ENCODE peak calls at places on chromosomes 16 and 17, in four cellular contexts. One of them, this sample, is unnamed.

GRCh38 chr16:68356249-68356918 is 45.6 kb downstream of the PRMT7 start:
- DNase-seq in K562: no peak
- DNase-seq in HepG2: no peak
- DNase-seq in GM12878: peak
- DNase-seq in this sample: no peak

GRCh38 chr17:72561266-72561665 is 440.4 kb downstream of the SOX9 start:
- DNase-seq in K562: no peak
- DNase-seq in HepG2: no peak
- DNase-seq in GM12878: no peak
- DNase-seq in this sample: no peak

GRCh38 chr17:65198653-65199382 is 61.6 kb downstream of the RGS9 start:
- DNase-seq in K562: peak
- DNase-seq in HepG2: peak
- DNase-seq in GM12878: peak
- DNase-seq in this sample: no peak

GRCh38 chr16:86166414-86166813 is 267.5 kb downstream of the IRF8 start:
- DNase-seq in K562: no peak
- DNase-seq in HepG2: no peak
- DNase-seq in GM12878: no peak
- DNase-seq in this sample: no peak

GRCh38 chr16:87702325-87702811 is 63.4 kb downstream of the KLHDC4 start:
- DNase-seq in K562: peak
- DNase-seq in HepG2: peak
- DNase-seq in GM12878: peak
- DNase-seq in this sample: peak

GRCh38 chr17:34269969-34270368 is at the start of gene CCL7:
- DNase-seq in K562: no peak
- DNase-seq in HepG2: no peak
- DNase-seq in GM12878: no peak
- DNase-seq in this sample: no peak

GRCh38 chr17:50817142-50817751 is 18.1 kb upstream of the WFIKKN2 start:
- DNase-seq in K562: peak
- DNase-seq in HepG2: no peak
- DNase-seq in GM12878: no peak
- DNase-seq in this sample: peak

GRCh38 chr16:88810868-88811599 is 694 bp downstream of the APRT start:
- DNase-seq in K562: no peak
- DNase-seq in HepG2: peak
- DNase-seq in GM12878: no peak
- DNase-seq in this sample: no peak

GRCh38 chr17:17561408-17562144 is 29.9 kb downstream of the PEMT start:
- DNase-seq in K562: no peak
- DNase-seq in HepG2: no peak
- DNase-seq in GM12878: no peak
- DNase-seq in this sample: no peak

GRCh38 chr16:10922328-10923145 is 19.7 kb downstream of the DEXI start:
- DNase-seq in K562: no peak
- DNase-seq in HepG2: peak
- DNase-seq in GM12878: no peak
- DNase-seq in this sample: no peak

GRCh38 chr17:10756146-10756545 is 26.3 kb upstream of the TMEM220 start:
- DNase-seq in K562: no peak
- DNase-seq in HepG2: no peak
- DNase-seq in GM12878: no peak
- DNase-seq in this sample: peak

GRCh38 chr16:67552476-67552875 is 9.8 kb upstream of the CTCF start:
- DNase-seq in K562: no peak
- DNase-seq in HepG2: no peak
- DNase-seq in GM12878: no peak
- DNase-seq in this sample: no peak

GRCh38 chr17:7982666-7983065 is 19.7 kb upstream of the GUCY2D start:
- DNase-seq in K562: no peak
- DNase-seq in HepG2: no peak
- DNase-seq in GM12878: no peak
- DNase-seq in this sample: no peak

GRCh38 chr17:30413109-30413508 is 34.4 kb downstream of the CPD start:
- DNase-seq in K562: no peak
- DNase-seq in HepG2: no peak
- DNase-seq in GM12878: no peak
- DNase-seq in this sample: no peak

GRCh38 chr16:46739934-46740333 is 8.2 kb downstream of the MYLK3 start:
- DNase-seq in K562: no peak
- DNase-seq in HepG2: no peak
- DNase-seq in GM12878: no peak
- DNase-seq in this sample: no peak

GRCh38 chr16:88710556-88710955 is 4.3 kb downstream of the CTU2 start:
- DNase-seq in K562: no peak
- DNase-seq in HepG2: no peak
- DNase-seq in GM12878: no peak
- DNase-seq in this sample: no peak

GRCh38 chr17:31588034-31588433 is 196.6 kb downstream of the RAB11FIP4 start:
- DNase-seq in K562: no peak
- DNase-seq in HepG2: no peak
- DNase-seq in GM12878: no peak
- DNase-seq in this sample: no peak

GRCh38 chr16:22117666-22118065 is 25.3 kb downstream of the VWA3A start:
- DNase-seq in K562: no peak
- DNase-seq in HepG2: no peak
- DNase-seq in GM12878: no peak
- DNase-seq in this sample: no peak

GRCh38 chr17:77020973-77021372 is 119.8 kb upstream of the SEC14L1 start:
- DNase-seq in K562: no peak
- DNase-seq in HepG2: no peak
- DNase-seq in GM12878: no peak
- DNase-seq in this sample: no peak
- TF ChIP-seq CBFB in K562: no peak
- TF ChIP-seq CBFB in HepG2: no peak
- TF ChIP-seq CBFB in GM12878: no peak
- TF ChIP-seq CBFB in this sample: no peak

DNA sequence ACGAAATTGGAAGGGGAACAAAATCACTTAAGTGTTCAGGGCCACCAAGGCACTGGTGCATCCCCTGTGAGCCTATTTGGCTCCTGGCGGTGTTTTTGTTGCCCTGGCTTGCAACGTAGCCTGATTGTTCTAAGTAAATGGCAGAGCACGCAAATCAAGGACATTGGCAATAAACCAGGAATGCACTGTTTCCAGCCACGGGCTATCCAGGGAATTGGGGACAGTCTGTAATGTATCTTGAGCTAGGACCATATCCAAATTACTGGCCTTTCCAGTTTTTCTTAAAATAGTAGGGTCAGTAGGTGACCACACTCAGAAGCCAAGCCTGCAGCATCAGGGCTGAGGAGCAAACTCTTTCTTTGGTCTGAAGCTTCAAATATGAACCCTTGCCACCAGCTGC is 734.0 kb downstream of the MAF start:
- DNase-seq in K562: no peak
- DNase-seq in HepG2: no peak
- DNase-seq in GM12878: no peak
- DNase-seq in this sample: no peak
- TF ChIP-seq CBFB in K562: no peak
- TF ChIP-seq CBFB in HepG2: no peak
- TF ChIP-seq CBFB in GM12878: no peak
- TF ChIP-seq CBFB in this sample: no peak

GRCh38 chr16:19354371-19354770 is 63.3 kb upstream of the TMC5 start:
- DNase-seq in K562: no peak
- DNase-seq in HepG2: no peak
- DNase-seq in GM12878: no peak
- DNase-seq in this sample: no peak
- TF ChIP-seq CBFB in K562: no peak
- TF ChIP-seq CBFB in HepG2: no peak
- TF ChIP-seq CBFB in GM12878: no peak
- TF ChIP-seq CBFB in this sample: no peak

GRCh38 chr17:61656721-61657217 is 65.8 kb upstream of the NACA2 start:
- DNase-seq in K562: no peak
- DNase-seq in HepG2: no peak
- DNase-seq in GM12878: no peak
- DNase-seq in this sample: no peak

GRCh38 chr17:61660726-61661125 is 69.7 kb upstream of the NACA2 start:
- DNase-seq in K562: no peak
- DNase-seq in HepG2: no peak
- DNase-seq in GM12878: no peak
- DNase-seq in this sample: no peak

GRCh38 chr17:61657338-61657737 is 66.3 kb upstream of the NACA2 start:
- DNase-seq in K562: no peak
- DNase-seq in HepG2: no peak
- DNase-seq in GM12878: no peak
- DNase-seq in this sample: no peak

GRCh38 chr17:61659437-61659836 is 68.4 kb upstream of the NACA2 start:
- DNase-seq in K562: no peak
- DNase-seq in HepG2: no peak
- DNase-seq in GM12878: no peak
- DNase-seq in this sample: no peak

DNA sequence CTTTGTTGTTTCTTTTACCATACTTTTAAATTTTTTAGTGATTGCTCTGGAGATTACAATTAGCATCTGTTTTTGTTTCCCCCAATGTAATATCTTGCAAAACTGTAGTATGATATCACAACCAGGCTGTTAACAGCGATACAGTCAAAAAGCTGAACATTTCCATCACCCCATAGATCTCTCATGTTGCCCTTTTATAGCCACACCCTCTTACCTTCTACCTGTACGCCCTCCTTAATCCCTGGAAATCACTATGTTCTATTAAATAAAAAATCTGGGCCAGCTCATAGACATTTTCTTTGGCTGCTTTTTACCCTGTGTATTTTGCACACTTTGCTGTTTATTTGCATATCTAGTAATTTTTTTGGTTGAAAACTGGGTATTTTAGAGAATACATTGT is 67.2 kb upstream of the NACA2 start:
- DNase-seq in K562: no peak
- DNase-seq in HepG2: no peak
- DNase-seq in GM12878: no peak
- DNase-seq in this sample: no peak
- TF ChIP-seq CBFB in K562: no peak
- TF ChIP-seq CBFB in HepG2: no peak
- TF ChIP-seq CBFB in GM12878: no peak
- TF ChIP-seq CBFB in this sample: no peak

DNA sequence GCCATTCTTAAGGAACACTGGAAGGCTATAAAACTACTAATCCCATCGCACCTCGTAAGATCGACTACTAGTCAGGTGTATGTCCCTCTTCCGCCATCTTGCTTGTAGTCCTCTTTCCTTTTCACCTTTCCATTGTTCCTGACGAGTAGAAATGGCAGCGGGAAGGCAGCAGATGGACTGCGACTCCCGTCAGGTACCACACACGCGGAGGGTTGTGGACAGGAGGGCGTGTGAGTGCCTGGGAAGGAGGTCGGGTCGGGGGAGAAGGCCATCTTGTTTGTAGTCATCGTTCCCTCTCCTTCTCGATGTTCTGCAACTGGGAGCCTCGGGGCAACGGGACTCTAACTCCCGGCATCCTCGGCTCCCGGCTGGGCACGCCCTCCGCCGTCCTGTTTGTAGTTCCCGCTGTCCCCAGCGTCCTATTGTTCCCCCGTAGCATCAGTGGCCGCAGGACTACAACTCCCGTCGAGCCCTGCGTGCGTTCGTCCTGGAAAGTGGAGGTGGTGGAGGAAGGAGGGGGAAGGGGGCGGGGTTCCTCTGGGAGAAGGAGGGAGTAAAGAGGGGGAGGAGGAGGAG is 324 bp upstream of the FBXL19 start:
- DNase-seq in K562: peak
- DNase-seq in HepG2: peak
- DNase-seq in GM12878: peak
- DNase-seq in this sample: peak
- TF ChIP-seq CBFB in K562: no peak
- TF ChIP-seq CBFB in HepG2: peak
- TF ChIP-seq CBFB in GM12878: no peak
- TF ChIP-seq CBFB in this sample: no peak

DNA sequence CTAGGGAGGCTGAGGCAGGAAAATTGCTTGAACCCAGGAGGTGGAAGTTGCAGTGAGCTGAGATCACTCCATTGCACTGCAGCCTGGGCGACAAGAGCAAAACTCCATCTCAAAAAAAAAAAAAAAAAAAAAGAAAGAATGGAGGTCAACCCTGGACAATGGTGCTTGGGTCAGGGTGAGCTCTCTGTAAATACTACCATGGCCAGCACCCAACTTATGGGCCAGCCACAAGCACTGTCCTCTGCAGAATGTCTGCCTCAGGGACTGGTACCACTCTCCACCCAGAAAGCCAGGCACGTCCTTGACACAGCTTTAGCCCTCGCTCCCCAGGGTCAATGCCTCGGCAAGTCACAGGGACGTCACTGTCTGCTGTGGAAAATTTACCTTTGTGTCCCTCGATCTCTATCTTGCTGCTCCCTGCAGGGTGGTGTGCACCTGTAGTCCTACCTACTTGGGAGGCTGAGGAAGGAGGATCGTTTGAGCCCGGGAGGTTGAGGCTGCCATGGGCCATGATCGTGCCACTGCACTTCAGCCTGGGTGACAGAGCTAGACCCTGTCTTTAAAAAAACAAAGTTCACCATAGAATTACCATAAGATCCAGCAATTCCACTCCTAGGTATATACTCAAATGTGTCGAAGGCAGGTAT is 123.3 kb downstream of the IRX3 start:
- DNase-seq in K562: no peak
- DNase-seq in HepG2: no peak
- DNase-seq in GM12878: no peak
- DNase-seq in this sample: no peak
- TF ChIP-seq CBFB in K562: no peak
- TF ChIP-seq CBFB in HepG2: no peak
- TF ChIP-seq CBFB in GM12878: no peak
- TF ChIP-seq CBFB in this sample: no peak

DNA sequence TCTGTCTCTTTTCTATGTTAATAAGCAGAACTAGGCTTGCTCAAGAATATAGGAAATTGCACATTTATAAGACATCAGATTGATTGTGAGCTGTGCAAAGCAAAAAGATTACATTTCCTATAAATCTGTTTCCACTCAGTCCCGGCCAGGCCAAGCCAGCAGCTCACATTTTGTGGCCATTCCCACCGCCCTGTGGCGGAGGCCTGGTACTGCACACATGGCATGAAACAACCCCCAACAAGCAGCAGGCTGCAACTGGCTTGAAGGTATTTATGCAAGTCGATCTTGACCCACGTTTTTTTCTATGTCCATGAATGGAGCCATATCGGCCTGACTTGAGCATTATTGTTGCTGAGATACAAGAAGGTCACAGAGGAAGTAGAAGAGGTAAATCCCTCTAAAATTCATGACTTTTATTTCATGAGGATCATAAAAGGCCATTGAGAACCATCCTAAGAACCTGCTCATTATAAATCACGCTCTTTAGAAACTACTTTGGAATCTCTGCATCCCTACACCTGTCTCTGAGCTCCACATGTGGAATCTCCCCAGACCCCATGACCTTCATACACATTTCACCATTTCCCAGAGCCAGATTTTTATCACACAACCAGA is 93.6 kb downstream of the PMP22 start:
- DNase-seq in K562: peak
- DNase-seq in HepG2: peak
- DNase-seq in GM12878: no peak
- DNase-seq in this sample: peak
- TF ChIP-seq CBFB in K562: no peak
- TF ChIP-seq CBFB in HepG2: no peak
- TF ChIP-seq CBFB in GM12878: no peak
- TF ChIP-seq CBFB in this sample: no peak

DNA sequence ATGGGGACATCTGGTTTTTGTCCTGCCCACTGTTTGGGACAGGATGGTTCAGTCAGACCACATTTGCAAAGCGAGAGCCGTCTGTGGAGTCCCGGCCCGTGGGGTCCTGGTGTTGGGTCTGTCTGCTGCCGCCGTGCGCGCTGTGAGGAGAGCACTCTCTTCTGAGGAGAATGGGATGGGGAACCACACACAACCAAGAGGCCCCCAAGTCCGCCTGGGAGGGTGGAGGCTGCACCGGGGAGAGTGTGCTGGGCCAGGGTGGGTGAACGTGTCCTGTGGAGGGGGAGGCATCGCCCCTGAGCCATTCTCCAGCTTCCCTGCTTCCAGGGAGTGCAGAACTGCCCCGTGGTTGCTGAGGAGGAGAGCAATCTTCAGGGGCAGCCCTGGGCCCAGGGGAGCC is 173.2 kb downstream of the LAT start:
- DNase-seq in K562: no peak
- DNase-seq in HepG2: no peak
- DNase-seq in GM12878: no peak
- DNase-seq in this sample: no peak
- TF ChIP-seq CBFB in K562: no peak
- TF ChIP-seq CBFB in HepG2: no peak
- TF ChIP-seq CBFB in GM12878: no peak
- TF ChIP-seq CBFB in this sample: no peak